ENCODE peak calls at places on chromosomes 7 and 10, in seven cellular contexts. L, Y, T, D, N, P and W are unnamed samples.
A peak's percentile ranks its signal among the peaks of the same experiment; 100 is the strongest.

GRCh38 chr7:71290382-71290781 is 158.4 kb downstream of the GALNT17 start:
- DNase-seq in L (no peak), Y (no peak), T (no peak), D (no peak), N (no peak), P (no peak), W (no peak)

GRCh38 chr7:110142939-110143526 is 947.9 kb upstream of the LRRN3 start:
- DNase-seq in L (peak; percentile 11), Y (no peak), T (no peak), D (no peak), N (no peak), P (no peak), W (no peak)

GRCh38 chr7:151175047-151175792 is 7.7 kb upstream of the GBX1 start:
- DNase-seq in L (no peak), Y (no peak), T (no peak), D (no peak), N (no peak), P (no peak), W (no peak)

GRCh38 chr10:97096327-97097153 is 89.2 kb downstream of the SLIT1 start:
- DNase-seq in L (peak; percentile 73), Y (no peak), T (no peak), D (no peak), N (no peak), P (no peak), W (no peak)

GRCh38 chr7:131218727-131219128 is 108.9 kb upstream of the MKLN1 start:
- DNase-seq in L (no peak), Y (peak; percentile 47), T (no peak), D (no peak), N (no peak), P (no peak), W (no peak)

GRCh38 chr10:60955957-60956425 is 12.0 kb upstream of the RHOBTB1 start:
- DNase-seq in L (no peak), Y (no peak), T (no peak), D (no peak), N (no peak), P (peak; percentile 81), W (no peak)

GRCh38 chr7:140315498-140316164 is 82.7 kb downstream of the SLC37A3 start:
- DNase-seq in L (no peak), Y (no peak), T (no peak), D (no peak), N (no peak), P (no peak), W (no peak)

GRCh38 chr10:93496322-93497041 is at the start of gene CEP55:
- DNase-seq in L (peak; percentile 97), Y (peak; percentile 74), T (peak; percentile 84), D (peak; percentile 93), N (peak; percentile 73), P (peak; percentile 86), W (peak; percentile 81)

GRCh38 chr10:28754930-28755718 is 77.8 kb downstream of the BAMBI start:
- DNase-seq in L (no peak), Y (no peak), T (no peak), D (no peak), N (no peak), P (no peak), W (no peak)

GRCh38 chr7:108813247-108814014 is 243.8 kb downstream of the DNAJB9 start:
- DNase-seq in L (no peak), Y (no peak), T (no peak), D (no peak), N (no peak), P (no peak), W (peak; percentile 20)

GRCh38 chr10:96124230-96125141 is 5.6 kb upstream of the ZNF518A start:
- DNase-seq in L (peak; percentile 30), Y (no peak), T (peak; percentile 67), D (peak; percentile 79), N (peak; percentile 29), P (peak; percentile 74), W (peak; percentile 39)

GRCh38 chr7:90516257-90516656 is 46.8 kb downstream of the PTTG1IP2 start:
- DNase-seq in L (no peak), Y (no peak), T (no peak), D (no peak), N (no peak), P (no peak), W (no peak)

GRCh38 chr7:90518630-90519029 is 49.2 kb downstream of the PTTG1IP2 start:
- DNase-seq in L (no peak), Y (no peak), T (no peak), D (no peak), N (no peak), P (no peak), W (no peak)

DNA sequence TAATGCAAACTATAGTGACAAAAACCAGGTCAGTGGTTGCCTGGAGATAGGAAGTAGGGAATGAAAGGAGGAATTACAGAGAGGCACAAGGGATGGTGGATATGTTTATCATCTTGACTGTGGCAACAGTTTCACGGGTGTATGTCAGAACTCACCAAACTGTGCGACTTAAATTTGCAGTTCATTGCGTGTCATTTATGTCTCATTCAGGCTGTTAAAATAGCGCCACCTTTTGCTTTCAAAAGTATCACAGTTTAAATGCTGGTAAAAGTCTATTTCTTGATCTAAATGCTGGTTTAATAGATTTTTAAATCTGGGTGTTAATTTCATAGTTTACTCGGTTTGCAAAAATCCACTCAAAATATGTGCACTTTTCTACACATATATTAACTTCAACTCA is 51.0 kb downstream of the PTTG1IP2 start:
- DNase-seq in L (no peak), Y (no peak), T (peak; percentile 19), D (no peak), N (no peak), P (no peak), W (no peak)
- TF ChIP-seq YY1 in L (no peak), Y (no peak), T (no peak), D (no peak), N (no peak), P (no peak), W (no peak)

DNA sequence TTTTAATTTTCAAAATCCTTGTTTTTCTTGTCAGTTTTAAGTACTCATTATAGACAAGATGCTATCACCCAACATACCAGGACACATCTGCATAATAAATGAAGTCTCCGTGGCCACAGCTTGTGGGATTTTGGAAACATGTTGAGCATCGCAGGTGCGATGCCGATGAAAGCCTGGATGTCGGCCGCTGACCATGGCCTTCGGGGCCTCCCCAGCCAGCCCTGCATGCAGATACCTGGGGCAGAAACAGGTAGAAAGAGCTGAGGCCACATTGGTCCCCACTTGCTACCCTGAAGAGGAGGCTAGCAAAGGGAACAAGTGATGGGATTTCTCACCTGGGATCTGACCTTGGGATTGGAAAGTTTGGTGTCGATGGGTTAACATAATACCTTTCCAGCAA is 123.8 kb downstream of the DOCK1 start:
- DNase-seq in L (no peak), Y (no peak), T (no peak), D (no peak), N (no peak), P (no peak), W (no peak)
- H3K36me3 ChIP-seq in L (peaks cover 70% of the 10 kb centered on the region), Y (no peaks in the 10 kb centered on the region), T (peaks cover 22% of the 10 kb centered on the region), D (no peaks in the 10 kb centered on the region), N (peaks cover 12% of the 10 kb centered on the region), P (peaks cover 6% of the 10 kb centered on the region), W (peaks cover 78% of the 10 kb centered on the region)

GRCh38 chr7:27122075-27122910 is 8.3 kb downstream of the HOXA4 start:
- DNase-seq in L (no peak), Y (no peak), T (no peak), D (no peak), N (no peak), P (peak; percentile 94), W (no peak)
- H3K4me1 ChIP-seq in L (no peaks in the 10 kb centered on the region), Y (no peaks in the 10 kb centered on the region), T (peaks cover 74% of the 10 kb centered on the region), D (no peaks in the 10 kb centered on the region), N (no peaks in the 10 kb centered on the region), P (peaks cover 77% of the 10 kb centered on the region), W (no peaks in the 10 kb centered on the region)

GRCh38 chr10:122650331-122650730 is 49.3 kb downstream of the C10orf120 start:
- DNase-seq in L (no peak), Y (no peak), T (no peak), D (no peak), N (no peak), P (no peak), W (no peak)
- TF ChIP-seq YY1 in L (no peak), Y (no peak), T (no peak), D (no peak), N (no peak), P (no peak), W (no peak)